ENCODE peak calls at places on chromosomes 3 and 15, in six cellular contexts. One of them, this sample, is unnamed.

GRCh38 chr15:43285609-43286037 is 18.9 kb upstream of the TGM5 start:
- DNase-seq in stimulated activated CD8-positive, alpha-beta memory T cell treated with anti-CD3 and anti-CD28 coated beads, Interleukin-2, amount 100 ng/mL, for 1 hour: no peak
- DNase-seq in RWPE1: peak
- DNase-seq in astrocyte of the spinal cord: peak
- DNase-seq in brain microvascular endothelial cell: peak
- DNase-seq in amniotic stem cell: no peak
- DNase-seq in this sample: no peak

GRCh38 chr3:13655074-13655913 is 106.4 kb downstream of the FBLN2 start:
- DNase-seq in astrocyte of the spinal cord: no peak
- DNase-seq in brain microvascular endothelial cell: no peak
- DNase-seq in amniotic stem cell: no peak
- DNase-seq in RWPE1: peak
- DNase-seq in stimulated activated CD8-positive, alpha-beta memory T cell treated with anti-CD3 and anti-CD28 coated beads, Interleukin-2, amount 100 ng/mL, for 1 hour: no peak
- DNase-seq in this sample: no peak

GRCh38 chr3:40096561-40097506 is 212.7 kb upstream of the EIF1B start:
- DNase-seq in astrocyte of the spinal cord: peak
- DNase-seq in brain microvascular endothelial cell: no peak
- DNase-seq in amniotic stem cell: no peak
- DNase-seq in RWPE1: no peak
- DNase-seq in stimulated activated CD8-positive, alpha-beta memory T cell treated with anti-CD3 and anti-CD28 coated beads, Interleukin-2, amount 100 ng/mL, for 1 hour: no peak
- DNase-seq in this sample: no peak

GRCh38 chr3:61690016-61690415 is 128.6 kb downstream of the PTPRG start:
- DNase-seq in astrocyte of the spinal cord: no peak
- DNase-seq in stimulated activated CD8-positive, alpha-beta memory T cell treated with anti-CD3 and anti-CD28 coated beads, Interleukin-2, amount 100 ng/mL, for 1 hour: no peak
- DNase-seq in brain microvascular endothelial cell: no peak
- DNase-seq in amniotic stem cell: no peak
- DNase-seq in RWPE1: no peak
- DNase-seq in this sample: no peak

GRCh38 chr15:57041416-57041815 is 123.0 kb downstream of the TCF12 start:
- DNase-seq in stimulated activated CD8-positive, alpha-beta memory T cell treated with anti-CD3 and anti-CD28 coated beads, Interleukin-2, amount 100 ng/mL, for 1 hour: no peak
- DNase-seq in RWPE1: no peak
- DNase-seq in brain microvascular endothelial cell: no peak
- DNase-seq in amniotic stem cell: no peak
- DNase-seq in astrocyte of the spinal cord: no peak
- DNase-seq in this sample: no peak

GRCh38 chr3:190554197-190554596 is 40.3 kb downstream of the IL1RAP start:
- DNase-seq in RWPE1: no peak
- DNase-seq in astrocyte of the spinal cord: no peak
- DNase-seq in amniotic stem cell: no peak
- DNase-seq in stimulated activated CD8-positive, alpha-beta memory T cell treated with anti-CD3 and anti-CD28 coated beads, Interleukin-2, amount 100 ng/mL, for 1 hour: no peak
- DNase-seq in brain microvascular endothelial cell: no peak
- DNase-seq in this sample: no peak

GRCh38 chr3:152564454-152564853 is 270.5 kb upstream of the P2RY1 start:
- DNase-seq in brain microvascular endothelial cell: no peak
- DNase-seq in stimulated activated CD8-positive, alpha-beta memory T cell treated with anti-CD3 and anti-CD28 coated beads, Interleukin-2, amount 100 ng/mL, for 1 hour: no peak
- DNase-seq in RWPE1: no peak
- DNase-seq in astrocyte of the spinal cord: no peak
- DNase-seq in amniotic stem cell: no peak
- DNase-seq in this sample: no peak

GRCh38 chr3:184619348-184619747 is 57.8 kb downstream of the EPHB3 start:
- DNase-seq in astrocyte of the spinal cord: no peak
- DNase-seq in brain microvascular endothelial cell: no peak
- DNase-seq in amniotic stem cell: no peak
- DNase-seq in stimulated activated CD8-positive, alpha-beta memory T cell treated with anti-CD3 and anti-CD28 coated beads, Interleukin-2, amount 100 ng/mL, for 1 hour: no peak
- DNase-seq in RWPE1: no peak
- DNase-seq in this sample: no peak

GRCh38 chr3:15585111-15585844 is 16.1 kb downstream of the HACL1 start:
- DNase-seq in amniotic stem cell: no peak
- DNase-seq in brain microvascular endothelial cell: peak
- DNase-seq in stimulated activated CD8-positive, alpha-beta memory T cell treated with anti-CD3 and anti-CD28 coated beads, Interleukin-2, amount 100 ng/mL, for 1 hour: no peak
- DNase-seq in astrocyte of the spinal cord: no peak
- DNase-seq in RWPE1: no peak
- DNase-seq in this sample: no peak

GRCh38 chr15:100201376-100202280 is 140.1 kb downstream of the ADAMTS17 start:
- DNase-seq in RWPE1: no peak
- DNase-seq in stimulated activated CD8-positive, alpha-beta memory T cell treated with anti-CD3 and anti-CD28 coated beads, Interleukin-2, amount 100 ng/mL, for 1 hour: no peak
- DNase-seq in astrocyte of the spinal cord: peak
- DNase-seq in brain microvascular endothelial cell: no peak
- DNase-seq in amniotic stem cell: no peak
- DNase-seq in this sample: no peak

GRCh38 chr3:42518800-42519567 is 16.5 kb downstream of the VIPR1 start:
- DNase-seq in amniotic stem cell: no peak
- DNase-seq in brain microvascular endothelial cell: no peak
- DNase-seq in stimulated activated CD8-positive, alpha-beta memory T cell treated with anti-CD3 and anti-CD28 coated beads, Interleukin-2, amount 100 ng/mL, for 1 hour: no peak
- DNase-seq in astrocyte of the spinal cord: no peak
- DNase-seq in RWPE1: no peak
- DNase-seq in this sample: no peak

GRCh38 chr3:114154321-114154821 is 24.5 kb downstream of the DRD3 start:
- DNase-seq in RWPE1: no peak
- DNase-seq in brain microvascular endothelial cell: no peak
- DNase-seq in astrocyte of the spinal cord: no peak
- DNase-seq in stimulated activated CD8-positive, alpha-beta memory T cell treated with anti-CD3 and anti-CD28 coated beads, Interleukin-2, amount 100 ng/mL, for 1 hour: no peak
- DNase-seq in amniotic stem cell: no peak
- DNase-seq in this sample: no peak

GRCh38 chr3:66153961-66154923 is 66.6 kb upstream of the SLC25A26 start:
- DNase-seq in amniotic stem cell: peak
- DNase-seq in astrocyte of the spinal cord: peak
- DNase-seq in brain microvascular endothelial cell: peak
- DNase-seq in RWPE1: no peak
- DNase-seq in stimulated activated CD8-positive, alpha-beta memory T cell treated with anti-CD3 and anti-CD28 coated beads, Interleukin-2, amount 100 ng/mL, for 1 hour: no peak
- DNase-seq in this sample: no peak

GRCh38 chr15:84023636-84024035 is 211.9 kb upstream of the GOLGA6L4 start:
- DNase-seq in RWPE1: peak
- DNase-seq in stimulated activated CD8-positive, alpha-beta memory T cell treated with anti-CD3 and anti-CD28 coated beads, Interleukin-2, amount 100 ng/mL, for 1 hour: no peak
- DNase-seq in brain microvascular endothelial cell: peak
- DNase-seq in amniotic stem cell: no peak
- DNase-seq in astrocyte of the spinal cord: no peak
- DNase-seq in this sample: no peak

GRCh38 chr3:124748560-124749198 is 18.4 kb downstream of the UMPS start:
- DNase-seq in RWPE1: no peak
- DNase-seq in astrocyte of the spinal cord: no peak
- DNase-seq in brain microvascular endothelial cell: no peak
- DNase-seq in amniotic stem cell: no peak
- DNase-seq in stimulated activated CD8-positive, alpha-beta memory T cell treated with anti-CD3 and anti-CD28 coated beads, Interleukin-2, amount 100 ng/mL, for 1 hour: no peak
- DNase-seq in this sample: no peak

GRCh38 chr3:11907667-11908660 is 61.3 kb upstream of the TAMM41 start:
- DNase-seq in stimulated activated CD8-positive, alpha-beta memory T cell treated with anti-CD3 and anti-CD28 coated beads, Interleukin-2, amount 100 ng/mL, for 1 hour: no peak
- DNase-seq in astrocyte of the spinal cord: no peak
- DNase-seq in amniotic stem cell: no peak
- DNase-seq in brain microvascular endothelial cell: no peak
- DNase-seq in RWPE1: no peak
- DNase-seq in this sample: no peak

This sample was measured in esophagus squamous epithelium.